ENCODE peak calls at places on chromosomes 11 and 22, in six cellular contexts. L, W, Q, U, O and B are unnamed samples.

GRCh38 chr11:74311352-74311926 is at the start of gene P4HA3:
- DNase-seq in L (peak; percentile 93), W (peak; percentile 56), Q (no peak), U (peak; percentile 92), O (peak; percentile 13), B (peak; percentile 33)

GRCh38 chr22:48784701-48785503 is 1042.8 kb downstream of the BRD1 start:
- DNase-seq in L (no peak), W (no peak), Q (no peak), U (no peak), O (no peak), B (no peak)

GRCh38 chr11:57311109-57311936 is 13.4 kb downstream of the TNKS1BP1 start:
- DNase-seq in L (peak; percentile 95), W (peak; percentile 88), Q (peak; percentile 16), U (peak; percentile 94), O (peak; percentile 84), B (peak; percentile 86)

GRCh38 chr11:87421422-87421821 is 383.7 kb downstream of the TMEM135 start:
- DNase-seq in L (peak; percentile 79), W (peak; percentile 11), Q (peak; percentile 27), U (peak; percentile 60), O (peak; percentile 67), B (peak; percentile 2)

GRCh38 chr11:15106201-15106965 is 8.3 kb upstream of the INSC start:
- DNase-seq in L (no peak), W (no peak), Q (no peak), U (no peak), O (no peak), B (no peak)

GRCh38 chr11:2708757-2709281 is 9.0 kb upstream of the KCNQ1OT1 start:
- DNase-seq in L (no peak), W (no peak), Q (no peak), U (no peak), O (no peak), B (no peak)

GRCh38 chr11:112584674-112585073 is 324.0 kb upstream of the PLET1 start:
- DNase-seq in L (no peak), W (no peak), Q (no peak), U (peak; percentile 67), O (no peak), B (no peak)

GRCh38 chr11:1221848-1222311 is 986 bp upstream of the MUC5B start:
- DNase-seq in L (no peak), W (no peak), Q (no peak), U (peak; percentile 39), O (no peak), B (peak; percentile 13)

GRCh38 chr11:73242291-73243092 is 24.4 kb downstream of the P2RY2 start:
- DNase-seq in L (peak; percentile 79), W (peak; percentile 66), Q (peak; percentile 48), U (peak; percentile 97), O (peak; percentile 76), B (peak; percentile 71)
- TF ChIP-seq POLR2A in L (no peak), W (no peak), Q (peak; percentile 53), U (peak; percentile 75), O (peak; percentile 54), B (no peak)

DNA sequence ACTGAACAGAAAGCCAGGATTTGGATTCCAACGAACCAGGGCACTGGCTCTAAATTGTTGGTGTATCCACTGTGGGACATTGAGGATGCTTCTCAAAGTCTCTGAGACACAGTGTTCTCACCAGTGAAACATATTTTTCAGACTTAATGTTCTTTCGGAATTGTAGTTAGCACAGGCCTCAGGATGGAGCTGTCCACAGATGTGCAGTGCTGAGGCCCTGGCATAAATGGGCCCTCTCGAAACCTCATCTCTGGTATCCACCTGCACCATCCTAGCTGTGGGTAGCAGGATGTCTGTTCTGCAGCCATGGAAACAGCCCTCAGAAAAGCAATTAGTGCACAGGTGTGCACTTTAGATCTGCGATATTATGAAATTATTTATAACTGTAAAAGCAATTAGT is 656.8 kb downstream of the TBC1D22A start:
- DNase-seq in L (no peak), W (no peak), Q (no peak), U (no peak), O (no peak), B (no peak)
- TF ChIP-seq TAF1 in L (no peak), W (no peak), Q (no peak), U (no peak), O (no peak), B (no peak)

DNA sequence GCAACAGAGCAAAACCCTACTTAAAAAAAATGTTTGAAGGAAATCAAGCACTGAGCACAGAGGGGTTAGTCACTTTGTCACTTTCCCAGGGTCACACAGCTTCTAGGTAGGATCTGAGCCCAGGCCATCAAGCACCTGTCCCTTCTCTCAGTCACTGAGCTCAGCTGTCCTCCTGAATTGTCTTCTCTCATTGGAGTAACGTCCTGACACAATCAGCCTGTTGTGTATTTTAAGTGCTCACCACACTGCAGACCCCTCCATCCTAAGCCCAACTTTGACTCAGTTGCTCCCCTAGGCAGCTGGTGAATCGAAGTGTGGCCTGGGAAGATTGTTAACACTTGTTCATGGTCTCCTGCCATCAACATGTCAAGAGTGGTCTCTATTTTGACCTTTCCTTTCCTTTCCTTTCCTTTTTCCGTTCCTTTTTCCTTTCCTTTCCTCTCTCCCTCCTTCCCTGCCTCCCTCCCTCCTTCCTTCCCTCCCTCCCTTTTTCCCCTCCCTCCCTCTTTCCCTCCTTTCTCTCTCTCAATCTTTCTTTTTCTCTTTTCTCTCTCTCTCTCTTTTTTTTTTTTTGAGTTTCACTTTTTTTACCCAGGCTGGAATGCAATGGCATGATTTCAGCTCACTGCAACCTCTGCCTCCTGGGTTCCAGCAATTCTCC is 76.1 kb downstream of the PIWIL3 start:
- DNase-seq in L (no peak), W (no peak), Q (no peak), U (no peak), O (no peak), B (no peak)
- TF ChIP-seq POLR2A in L (no peak), W (no peak), Q (no peak), U (no peak), O (no peak), B (no peak)

GRCh38 chr22:46352691-46353386 is 17.3 kb downstream of the TRMU start:
- DNase-seq in L (no peak), W (no peak), Q (no peak), U (no peak), O (no peak), B (no peak)
- TF ChIP-seq TAF1 in L (no peak), W (no peak), Q (no peak), U (no peak), O (no peak), B (no peak)

DNA sequence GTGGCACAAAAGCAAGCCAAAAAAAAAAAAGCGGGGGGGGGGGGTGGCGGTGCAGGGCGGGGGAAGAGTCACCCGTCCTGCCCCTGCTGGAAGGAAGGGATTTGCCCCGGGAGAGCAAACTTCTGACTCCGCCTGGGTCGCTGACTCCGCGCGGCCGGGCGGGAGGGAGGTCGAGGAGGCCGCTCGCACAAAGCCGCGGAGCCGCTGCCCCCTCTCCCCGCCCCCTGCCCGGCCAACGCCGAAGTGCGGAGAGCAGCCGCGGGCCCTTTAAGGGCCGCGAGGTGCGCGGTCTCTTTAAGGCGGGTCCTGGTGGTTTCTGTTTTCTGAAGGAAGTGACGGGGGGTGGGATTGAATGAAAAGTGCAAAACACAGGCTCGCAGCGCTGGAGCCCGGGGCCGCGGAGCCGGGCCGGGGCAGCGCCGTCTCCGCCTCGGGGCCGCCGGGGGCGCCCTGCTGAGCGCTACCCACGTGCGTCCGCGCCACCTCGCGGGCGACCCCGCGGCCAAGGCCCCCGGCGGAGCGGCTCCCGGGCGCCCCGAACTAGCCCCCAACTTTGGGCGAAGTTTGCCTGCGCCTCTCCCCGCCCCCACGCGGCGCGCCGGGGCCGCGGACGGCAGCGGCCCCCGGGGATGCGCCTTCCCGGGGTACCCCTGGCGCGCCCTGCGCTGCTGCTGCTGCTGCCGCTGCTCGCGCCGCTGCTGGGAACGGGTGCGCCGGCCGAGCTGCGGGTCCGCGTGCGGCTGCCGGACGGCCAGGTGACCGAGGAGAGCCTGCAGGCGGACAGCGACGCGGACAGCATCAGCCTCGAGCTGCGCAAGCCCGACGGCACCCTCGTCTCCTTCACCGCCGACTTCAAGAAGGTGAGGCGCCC is at the start of gene OAF:
- DNase-seq in L (peak; percentile 84), W (peak; percentile 89), Q (no peak), U (peak; percentile 85), O (peak; percentile 86), B (peak; percentile 77)
- TF ChIP-seq POLR2A in L (no peak), W (no peak), Q (no peak), U (no peak), O (peak; percentile 66), B (no peak)

GRCh38 chr11:44698228-44698923 is 28.4 kb upstream of the TSPAN18 start:
- DNase-seq in L (no peak), W (no peak), Q (no peak), U (no peak), O (no peak), B (no peak)
- TF ChIP-seq TAF1 in L (no peak), W (no peak), Q (no peak), U (no peak), O (no peak), B (no peak)

DNA sequence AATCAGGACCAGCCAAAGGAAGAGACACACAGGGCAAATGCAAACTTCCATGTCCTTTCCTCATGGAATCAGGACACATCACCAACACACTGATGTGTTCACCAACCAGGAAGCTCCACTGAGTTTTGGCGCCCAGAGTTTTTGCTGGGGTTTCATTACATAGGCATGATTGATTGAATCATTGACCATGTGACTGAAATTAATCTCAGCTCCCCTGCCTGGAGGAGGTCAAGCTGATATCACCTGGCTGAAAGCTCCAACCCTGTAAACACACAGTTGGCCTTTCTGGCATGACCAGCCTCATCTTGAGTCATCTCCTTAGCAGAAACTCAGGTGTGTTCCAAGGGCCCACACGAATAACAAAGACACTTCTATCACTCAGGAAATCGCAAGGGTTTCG is 133.2 kb downstream of the TRIM29 start:
- DNase-seq in L (no peak), W (no peak), Q (no peak), U (no peak), O (no peak), B (no peak)
- TF ChIP-seq POLR2A in L (no peak), W (no peak), Q (no peak), U (no peak), O (no peak), B (no peak)

DNA sequence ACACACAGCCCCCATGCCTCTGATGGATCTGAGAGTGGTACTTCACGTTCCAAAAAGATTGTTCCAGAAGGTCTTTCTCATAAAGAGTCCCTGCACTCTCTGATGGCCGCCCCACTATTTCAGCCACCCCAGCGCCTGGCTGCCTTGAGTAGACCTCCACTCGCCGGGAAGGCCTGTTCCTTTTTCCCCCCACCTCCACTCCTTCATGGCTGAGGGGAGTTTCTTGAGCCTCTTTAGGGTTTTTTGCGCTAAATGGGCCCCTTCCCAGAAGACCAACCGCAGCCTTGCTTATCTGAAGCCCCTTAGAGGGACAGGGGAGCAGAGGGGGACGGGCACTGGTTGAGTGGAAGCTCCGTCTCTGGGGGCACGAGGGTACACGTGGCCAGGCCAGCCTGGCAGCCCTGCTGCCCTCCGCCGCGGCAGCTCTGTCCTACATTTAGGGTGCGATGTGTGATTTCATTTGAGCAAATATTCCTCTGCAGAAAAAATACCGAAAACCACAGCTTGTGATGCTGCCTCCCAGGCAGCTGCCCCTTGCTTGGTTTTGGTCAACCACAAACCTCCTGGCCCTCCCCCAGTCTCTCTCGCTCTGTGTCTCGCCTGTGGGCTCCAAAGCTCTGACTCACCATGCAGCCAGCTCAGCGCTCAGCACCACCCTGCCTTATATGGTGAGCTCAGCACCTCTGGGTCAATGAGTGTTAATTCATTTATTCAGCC is 88.7 kb downstream of the TP53I11 start:
- DNase-seq in L (peak; percentile 50), W (peak; percentile 88), Q (peak; percentile 86), U (no peak), O (peak; percentile 44), B (peak; percentile 75)
- TF ChIP-seq TAF1 in L (no peak), W (no peak), Q (no peak), U (no peak), O (no peak), B (no peak)